ENCODE peak calls at places on chromosomes 11 and 22, in seven cellular contexts. I, B, A, H, D, G and O are unnamed samples.

GRCh38 chr11:76524461-76524860 is 79.6 kb downstream of the EMSY start:
- DNase-seq in B (peak; percentile 54), A (no peak), H (no peak), G (no peak), D (no peak), I (no peak), O (no peak)

GRCh38 chr11:127392575-127392974 is 392.0 kb upstream of the KIRREL3 start:
- DNase-seq in H (no peak), I (no peak), D (no peak), G (no peak), B (no peak), A (no peak), O (no peak)

GRCh38 chr11:135035282-135035681 is 623.2 kb upstream of the B3GAT1 start:
- DNase-seq in A (no peak), G (no peak), B (no peak), D (no peak), I (no peak), H (no peak), O (no peak)

GRCh38 chr11:113677648-113678047 is 28.5 kb downstream of the TMPRSS5 start:
- DNase-seq in A (no peak), G (no peak), D (no peak), I (no peak), B (no peak), H (no peak), O (no peak)

GRCh38 chr22:39699631-39700348 is 129.2 kb downstream of the CACNA1I start:
- DNase-seq in A (peak; percentile 61), I (no peak), B (no peak), H (no peak), G (no peak), D (no peak), O (peak; percentile 16)

GRCh38 chr11:65811764-65812475 is 21.8 kb upstream of the SNX32 start:
- DNase-seq in D (no peak), H (no peak), B (no peak), I (peak; percentile 76), G (no peak), A (no peak), O (no peak)

GRCh38 chr11:45948341-45948740 is 25.9 kb downstream of the LARGE2 start:
- DNase-seq in H (no peak), A (no peak), D (no peak), B (no peak), G (no peak), I (no peak), O (peak; percentile 65)

GRCh38 chr11:12968836-12969235 is 40.3 kb upstream of the RASSF10 start:
- DNase-seq in I (no peak), H (no peak), D (no peak), B (no peak), A (no peak), G (no peak), O (no peak)

GRCh38 chr11:128271401-128271800 is 316.0 kb downstream of the ETS1 start:
- DNase-seq in D (no peak), A (no peak), G (no peak), H (no peak), I (no peak), B (no peak), O (no peak)

GRCh38 chr11:45665206-45665932 is at the start of gene CHST1:
- DNase-seq in I (no peak), B (no peak), G (peak; percentile 22), A (peak; percentile 24), H (no peak), D (peak; percentile 50), O (peak; percentile 75)

GRCh38 chr11:132220464-132220863 is 850.0 kb downstream of the NTM start:
- DNase-seq in G (no peak), A (no peak), D (no peak), I (no peak), H (peak; percentile 18), B (peak; percentile 74), O (no peak)

GRCh38 chr11:46210133-46210636 is 67.3 kb upstream of the CREB3L1 start:
- DNase-seq in G (no peak), D (no peak), A (no peak), B (peak; percentile 72), I (no peak), H (peak; percentile 20), O (no peak)

GRCh38 chr11:73187854-73188253 is 30.2 kb upstream of the P2RY2 start:
- DNase-seq in I (no peak), H (no peak), D (no peak), G (no peak), A (no peak), B (no peak), O (no peak)

GRCh38 chr22:44256085-44256484 is 56.7 kb downstream of the SHISAL1 start:
- DNase-seq in H (no peak), A (no peak), B (no peak), I (no peak), D (peak; percentile 16), G (no peak), O (no peak)

GRCh38 chr11:101885631-101886030 is 29.2 kb upstream of the CEP126 start:
- DNase-seq in H (no peak), G (no peak), D (no peak), A (no peak), B (no peak), I (no peak), O (no peak)

GRCh38 chr22:29342177-29342576 is 26.7 kb upstream of the RASL10A start:
- DNase-seq in I (no peak), H (no peak), B (no peak), G (no peak), A (no peak), D (no peak), O (no peak)

GRCh38 chr11:27241316-27242122 is 121.5 kb downstream of the CCDC34 start:
- DNase-seq in G (no peak), D (no peak), H (no peak), I (no peak), B (peak; percentile 91), A (no peak), O (no peak)

GRCh38 chr11:57340228-57340627 is 2.1 kb downstream of the P2RX3 start:
- DNase-seq in H (no peak), A (no peak), G (no peak), I (no peak), B (no peak), D (no peak), O (no peak)

GRCh38 chr22:27975381-27976013 is 56.4 kb upstream of the PITPNB start:
- DNase-seq in D (no peak), B (peak; percentile 41), G (no peak), I (no peak), H (no peak), A (no peak), O (no peak)

GRCh38 chr11:116984589-116984988 is 113.6 kb downstream of the SIK3 start:
- DNase-seq in D (no peak), A (no peak), I (no peak), G (no peak), H (peak; percentile 89), B (peak; percentile 98), O (no peak)

GRCh38 chr22:35637254-35637653 is 11.0 kb upstream of the APOL6 start:
- DNase-seq in B (no peak), H (no peak), D (no peak), G (no peak), I (no peak), A (no peak), O (no peak)

GRCh38 chr11:41056892-41057569 is 402.4 kb downstream of the LRRC4C start:
- DNase-seq in I (no peak), H (no peak), A (no peak), B (no peak), D (no peak), G (no peak), O (no peak)

GRCh38 chr22:19784396-19785175 is 24.0 kb downstream of the TBX1 start:
- DNase-seq in D (no peak), I (peak; percentile 33), G (no peak), A (no peak), B (no peak), H (no peak), O (no peak)